ENCODE peak calls at places on chromosomes 1 and 21, in four cellular contexts. R is astrocyte, D is GM12878, E is GM23248. F is an unnamed sample. For H3K79me2, the result is how much of the 10 kb centered on the place peaks cover.

GRCh38 chr21:38175321-38175720 is 81.5 kb upstream of the KCNJ15 start:
- DNase-seq in D (no peak), R (no peak), E (peak), F (no peak)

GRCh38 chr1:155175927-155176371 is 2.3 kb downstream of the TRIM46 start:
- DNase-seq in R (no peak), D (no peak), E (no peak), F (no peak)

GRCh38 chr1:44950434-44950833 is 36.0 kb downstream of the EIF2B3 start:
- DNase-seq in E (no peak), R (no peak), D (no peak), F (no peak)

GRCh38 chr1:102531031-102531430 is 534.3 kb upstream of the OLFM3 start:
- DNase-seq in E (peak), R (no peak), D (no peak), F (no peak)

GRCh38 chr1:1310476-1311053 is 2.2 kb downstream of the PUSL1 start:
- DNase-seq in D (no peak), R (no peak), E (no peak), F (no peak)

GRCh38 chr1:47317841-47318240 is 3.9 kb upstream of the STIL start:
- DNase-seq in D (no peak), E (peak), R (peak), F (peak)

GRCh38 chr1:153402226-153402625 is 11.4 kb upstream of the S100A8 start:
- DNase-seq in D (no peak), E (no peak), R (no peak), F (no peak)

GRCh38 chr1:39751595-39751994 is 12.9 kb downstream of the PPIE start:
- DNase-seq in R (no peak), E (no peak), D (no peak), F (no peak)

GRCh38 chr1:17120483-17120882 is 1.2 kb upstream of the PADI2 start:
- DNase-seq in E (no peak), D (no peak), R (no peak), F (no peak)

GRCh38 chr1:112666917-112667316 is 7.5 kb upstream of the MOV10 start:
- DNase-seq in E (no peak), D (no peak), R (no peak), F (no peak)

GRCh38 chr1:119715542-119715941 is 3.8 kb downstream of the PHGDH start:
- DNase-seq in D (no peak), R (peak), E (peak), F (no peak)

GRCh38 chr1:15584489-15585363 is at the start of gene AGMAT:
- DNase-seq in E (peak), R (no peak), D (no peak), F (no peak)

GRCh38 chr1:96541491-96541890 is 180.1 kb upstream of the PTBP2 start:
- DNase-seq in D (no peak), E (no peak), R (no peak), F (no peak)

GRCh38 chr1:36824390-36824861 is 209.9 kb downstream of the GRIK3 start:
- DNase-seq in E (no peak), D (no peak), R (no peak), F (no peak)

GRCh38 chr21:32257952-32258785 is 20.7 kb downstream of the MIS18A start:
- DNase-seq in D (no peak), E (peak), R (peak), F (peak)

GRCh38 chr1:40508375-40509341 is at the start of gene EXO5:
- DNase-seq in D (peak), E (peak), R (peak), F (peak)

GRCh38 chr1:29697391-29697780 is 461.1 kb downstream of the PTPRU start:
- DNase-seq in E (no peak), D (no peak), R (no peak), F (no peak)

GRCh38 chr1:246566808-246567154 is 525 bp downstream of the CNST start:
- DNase-seq in E (no peak), R (peak), D (no peak), F (no peak)

GRCh38 chr1:199264911-199265310 is 626.1 kb downstream of the PTPRC start:
- DNase-seq in D (no peak), E (no peak), R (no peak), F (no peak)

GRCh38 chr1:183910780-183911179 is 105.9 kb downstream of the RGL1 start:
- DNase-seq in R (no peak), D (no peak), E (no peak), F (no peak)

GRCh38 chr21:45582128-45582527 is 39.9 kb upstream of the SLC19A1 start:
- DNase-seq in R (no peak), E (no peak), D (no peak), F (no peak)

GRCh38 chr1:8497196-8497878 is 179.4 kb downstream of the SLC45A1 start:
- DNase-seq in R (no peak), E (peak), D (no peak), F (peak)

GRCh38 chr21:39080366-39080765 is 102.9 kb downstream of the PSMG1 start:
- DNase-seq in R (no peak), D (no peak), E (no peak), F (no peak)

GRCh38 chr1:109890115-109890953 is 20.3 kb upstream of the CSF1 start:
- DNase-seq in R (no peak), D (no peak), E (no peak), F (no peak)

GRCh38 chr1:203628185-203628996 is 1.8 kb downstream of the ATP2B4 start:
- DNase-seq in E (peak), R (no peak), D (no peak), F (peak)

GRCh38 chr1:77757616-77758015 is 2.0 kb downstream of the USP33 start:
- DNase-seq in E (peak), D (no peak), R (peak), F (peak)

GRCh38 chr1:10622896-10623295 is 148.1 kb downstream of the PEX14 start:
- DNase-seq in R (no peak), D (no peak), E (no peak), F (no peak)

GRCh38 chr1:98698625-98699024 is 37.1 kb downstream of the SNX7 start:
- DNase-seq in D (no peak), R (no peak), E (no peak), F (no peak)

GRCh38 chr1:207711285-207711684 is 40.6 kb upstream of the CD46 start:
- DNase-seq in E (no peak), D (no peak), R (no peak), F (peak)

DNA sequence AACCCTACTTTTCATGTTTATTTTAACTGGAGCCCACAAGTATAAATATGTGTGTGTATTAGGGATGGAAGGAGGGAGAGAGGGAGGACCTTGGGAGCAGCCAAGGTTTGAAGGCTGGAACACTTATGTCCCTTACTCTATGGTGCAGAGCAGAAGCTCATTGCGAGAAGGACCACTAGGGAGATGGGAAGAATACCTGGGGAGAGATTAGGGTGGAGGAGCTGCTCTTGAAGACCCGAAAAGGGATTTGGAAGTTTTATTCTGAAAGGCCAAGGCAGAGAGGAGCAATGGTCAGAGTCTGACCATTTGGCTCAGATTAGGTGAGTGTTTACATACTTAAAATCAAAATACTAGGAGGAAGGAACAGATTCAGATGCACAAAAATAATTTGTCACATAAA is 8.1 kb downstream of the CD2 start:
- DNase-seq in R (no peak), E (no peak), D (no peak), F (no peak)
- H3K9ac ChIP-seq in R (no peak), E (no peak), D (no peak), F (no peak)

DNA sequence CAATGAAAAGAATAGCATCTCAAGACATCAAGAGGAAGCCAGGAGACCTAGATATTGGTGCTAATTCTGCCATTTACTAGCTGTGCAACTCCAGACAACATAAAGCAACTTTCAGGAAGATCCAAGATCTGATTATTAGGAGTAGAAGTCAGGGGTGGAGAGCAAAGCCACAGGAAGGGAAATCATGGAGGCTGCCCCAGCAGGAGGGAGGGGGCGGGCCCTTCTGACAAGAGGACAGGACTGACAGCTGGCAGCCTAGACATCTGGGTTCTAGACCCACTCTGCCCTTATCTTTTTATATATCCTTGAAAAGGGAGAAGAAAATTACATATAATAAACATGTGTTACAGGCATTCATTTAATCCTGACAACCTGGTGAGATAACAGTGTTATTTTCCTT is 46.7 kb downstream of the ARHGEF11 start:
- DNase-seq in E (no peak), R (no peak), D (no peak), F (no peak)
- H3K79me2 ChIP-seq in E (half or more), R (half or more), D (under half), F (under half)

DNA sequence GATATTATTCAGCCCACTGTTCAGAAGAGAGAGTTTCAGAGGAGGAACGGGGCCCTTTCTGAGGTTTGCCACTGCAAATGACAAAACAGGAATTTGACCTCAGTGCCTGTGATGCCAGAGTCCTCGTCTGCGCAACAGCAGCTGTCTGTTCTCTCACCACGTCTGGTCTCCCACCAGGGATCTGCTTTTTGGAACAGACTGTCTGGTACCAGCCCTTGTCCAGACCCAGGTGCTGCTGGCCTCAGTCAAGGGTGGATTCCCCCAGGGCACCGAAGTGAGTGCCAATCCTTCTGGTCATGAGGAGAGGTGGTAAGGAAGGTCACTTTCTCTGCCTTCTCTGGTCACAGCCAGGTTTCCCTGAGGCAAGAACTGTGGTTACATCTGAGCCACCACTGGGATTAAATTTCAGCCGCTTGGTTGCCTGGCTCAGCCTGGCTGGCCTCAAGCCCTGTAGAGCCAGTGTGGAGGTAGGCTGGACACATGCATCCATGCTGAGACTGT is 2.3 kb upstream of the BCAN start:
- DNase-seq in R (no peak), D (no peak), E (no peak), F (peak)
- TF ChIP-seq EZH2 in R (no peak), D (no peak), E (no peak), F (no peak)

GRCh38 chr1:225879521-225880209 is 2.5 kb downstream of the TMEM63A start:
- DNase-seq in E (no peak), R (no peak), D (no peak), F (peak)
- H3K9ac ChIP-seq in E (no peak), R (no peak), D (peak), F (no peak)

GRCh38 chr1:180384606-180385005 is 117.8 kb downstream of the ACBD6 start:
- DNase-seq in D (no peak), E (no peak), R (no peak), F (no peak)

GRCh38 chr1:180382326-180383115 is 119.9 kb downstream of the ACBD6 start:
- DNase-seq in E (peak), R (peak), D (no peak), F (peak)

GRCh38 chr1:180385144-180385543 is 117.2 kb downstream of the ACBD6 start:
- DNase-seq in R (no peak), E (no peak), D (no peak), F (no peak)

GRCh38 chr1:180380259-180381183 is 121.9 kb downstream of the ACBD6 start:
- DNase-seq in E (no peak), R (no peak), D (no peak), F (no peak)

GRCh38 chr1:180381184-180381580 is 121.2 kb downstream of the ACBD6 start:
- DNase-seq in R (no peak), E (no peak), D (no peak), F (no peak)
- H3K79me2 ChIP-seq in R (half or more), E (half or more), D (under half), F (half or more)

GRCh38 chr1:50426108-50426700 is 3.0 kb upstream of the DMRTA2 start:
- DNase-seq in D (no peak), E (no peak), R (no peak), F (no peak)
- TF ChIP-seq EZH2 in D (no peak), E (peak), R (peak), F (peak)

DNA sequence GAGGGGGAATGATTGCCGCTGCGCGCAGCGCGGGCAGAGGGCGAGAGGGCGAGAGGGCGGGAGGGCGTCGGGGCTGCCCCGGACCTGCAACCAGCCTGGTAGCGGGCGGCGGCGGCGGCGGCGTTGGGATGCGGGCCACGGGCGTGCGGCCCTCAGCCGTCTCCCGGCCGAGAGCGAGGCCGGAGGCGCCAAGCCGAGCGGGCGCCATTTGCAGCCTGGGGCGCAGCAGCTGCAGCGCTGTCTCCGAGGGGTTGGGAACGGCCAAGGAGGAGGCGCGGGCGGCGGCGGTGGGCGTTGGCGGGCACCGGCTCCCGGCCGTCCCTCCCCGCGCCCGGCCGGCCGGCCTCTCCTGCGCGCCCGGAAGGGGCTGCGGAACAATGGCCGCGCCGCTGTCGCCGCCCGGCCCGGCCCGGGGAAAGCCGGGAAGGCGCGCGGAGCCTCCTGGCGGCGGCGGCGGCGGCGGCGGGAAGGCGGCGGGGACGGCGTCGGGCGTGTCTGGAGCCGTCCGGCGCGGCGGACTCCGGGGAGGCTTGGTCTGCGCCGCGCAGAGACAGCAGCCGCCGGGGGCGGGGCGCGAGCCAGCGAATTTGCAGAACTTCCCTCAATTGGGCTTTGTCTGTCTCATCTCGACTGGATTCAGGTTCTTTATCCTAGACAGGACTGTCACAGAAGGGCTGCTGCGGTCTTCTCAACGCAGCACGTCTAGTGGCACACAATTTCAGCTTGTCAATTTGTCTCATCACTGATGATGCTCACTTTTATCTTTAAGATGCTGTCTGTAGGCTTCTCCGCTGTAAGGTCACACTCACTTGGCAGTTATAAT is 35.7 kb downstream of the ZBTB8B start:
- DNase-seq in E (peak), R (peak), D (no peak), F (peak)
- H3K9ac ChIP-seq in E (peak), R (peak), D (peak), F (peak)

GRCh38 chr1:201695607-201696006 is 133.3 kb upstream of the IPO9 start:
- DNase-seq in E (no peak), R (no peak), D (no peak), F (no peak)
- H3K79me2 ChIP-seq in E (half or more), R (half or more), D (under half), F (under half)

GRCh38 chr1:43937179-43937865 is 3.7 kb downstream of the ARTN start:
- DNase-seq in E (no peak), D (no peak), R (no peak), F (peak)

GRCh38 chr1:43935711-43936427 is 2.3 kb downstream of the ARTN start:
- DNase-seq in R (no peak), E (no peak), D (no peak), F (peak)

GRCh38 chr1:43938383-43938782 is 4.8 kb downstream of the ARTN start:
- DNase-seq in E (no peak), R (no peak), D (no peak), F (no peak)

GRCh38 chr1:43934986-43935324 is 1.4 kb downstream of the ARTN start:
- DNase-seq in D (no peak), R (no peak), E (no peak), F (no peak)

DNA sequence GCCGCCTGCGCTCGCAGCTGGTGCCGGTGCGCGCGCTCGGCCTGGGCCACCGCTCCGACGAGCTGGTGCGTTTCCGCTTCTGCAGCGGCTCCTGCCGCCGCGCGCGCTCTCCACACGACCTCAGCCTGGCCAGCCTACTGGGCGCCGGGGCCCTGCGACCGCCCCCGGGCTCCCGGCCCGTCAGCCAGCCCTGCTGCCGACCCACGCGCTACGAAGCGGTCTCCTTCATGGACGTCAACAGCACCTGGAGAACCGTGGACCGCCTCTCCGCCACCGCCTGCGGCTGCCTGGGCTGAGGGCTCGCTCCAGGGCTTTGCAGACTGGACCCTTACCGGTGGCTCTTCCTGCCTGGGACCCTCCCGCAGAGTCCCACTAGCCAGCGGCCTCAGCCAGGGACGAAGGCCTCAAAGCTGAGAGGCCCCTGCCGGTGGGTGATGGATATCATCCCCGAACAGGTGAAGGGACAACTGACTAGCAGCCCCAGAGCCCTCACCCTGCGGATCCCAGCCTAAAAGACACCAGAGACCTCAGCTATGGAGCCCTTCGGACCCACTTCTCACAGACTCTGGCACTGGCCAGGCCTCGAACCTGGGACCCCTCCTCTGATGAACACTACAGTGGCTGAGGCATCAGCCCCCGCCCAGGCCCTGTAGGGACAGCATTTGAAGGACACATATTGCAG is 3.0 kb downstream of the ARTN start:
- DNase-seq in R (no peak), E (peak), D (no peak), F (peak)
- TF ChIP-seq EZH2 in R (no peak), E (no peak), D (no peak), F (no peak)

GRCh38 chr1:166166400-166166699 is 451 bp downstream of the FAM78B start:
- DNase-seq in R (no peak), E (no peak), D (no peak), F (no peak)
- H3K9ac ChIP-seq in R (no peak), E (no peak), D (no peak), F (no peak)

F was measured in mammary epithelial cell.